ENCODE peak calls at places on chromosomes 2 and 18, in six cellular contexts. Z, J, Y, K, L and B are unnamed samples. For H3K27me3 and H3K4me1, the result is how much of the 10 kb centered on the place peaks cover.

GRCh38 chr2:132623096-132623839 is 46.7 kb downstream of the LYPD1 start:
- DNase-seq in L (peak), K (no peak), Z (no peak), Y (no peak), J (no peak), B (no peak)

GRCh38 chr2:16869711-16870110 is 204.1 kb upstream of the CYRIA start:
- DNase-seq in Z (no peak), Y (no peak), K (no peak), L (no peak), J (no peak), B (no peak)

GRCh38 chr2:117537030-117537429 is 277.5 kb upstream of the DDX18 start:
- DNase-seq in L (no peak), J (peak), Y (peak), Z (no peak), K (no peak), B (no peak)

GRCh38 chr2:28591711-28592365 is 96.0 kb downstream of the PLB1 start:
- DNase-seq in Z (no peak), Y (no peak), J (no peak), K (no peak), L (no peak), B (peak)

GRCh38 chr2:63663013-63663864 is 74.5 kb downstream of the MDH1 start:
- DNase-seq in Y (peak), Z (no peak), L (peak), K (no peak), J (no peak), B (peak)

GRCh38 chr2:31812051-31812798 is 198.6 kb downstream of the MEMO1 start:
- DNase-seq in L (peak), Y (peak), K (no peak), J (no peak), Z (no peak), B (peak)

GRCh38 chr18:70490008-70490933 is 201.4 kb downstream of the SOCS6 start:
- DNase-seq in L (peak), K (peak), J (peak), Z (no peak), Y (peak), B (no peak)

GRCh38 chr2:136423516-136423996 is 305.6 kb upstream of the CXCR4 start:
- DNase-seq in J (peak), L (peak), Z (peak), K (peak), Y (peak), B (peak)

GRCh38 chr18:21703241-21703820 is 1.2 kb downstream of the ABHD3 start:
- DNase-seq in L (no peak), J (peak), Y (peak), K (no peak), Z (no peak), B (no peak)

GRCh38 chr18:30763913-30764350 is 278.6 kb downstream of the DSC3 start:
- DNase-seq in Z (no peak), J (peak), L (no peak), Y (peak), K (no peak), B (no peak)
- H3K4me3 ChIP-seq in Z (no peak), J (peak), L (no peak), Y (no peak), K (no peak), B (no peak)

DNA sequence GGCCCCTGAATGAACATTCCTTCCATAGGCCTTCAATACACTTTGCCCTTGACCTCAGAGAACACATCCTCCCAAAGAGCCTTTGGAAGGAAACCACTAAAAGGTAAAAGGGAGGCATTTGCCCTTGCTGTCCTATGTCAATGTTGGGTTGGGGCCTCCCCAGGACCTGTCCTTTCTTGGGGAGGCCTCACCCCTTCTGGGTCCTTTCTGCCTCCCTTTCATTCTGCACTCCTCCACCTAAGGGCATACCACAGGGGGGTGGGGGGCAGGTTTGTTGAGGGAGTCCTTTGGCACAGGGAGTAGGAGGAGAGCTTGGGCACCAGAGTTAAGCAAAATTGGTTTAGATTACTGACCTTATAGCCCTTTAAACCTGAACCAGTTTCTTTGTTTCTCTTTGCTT is 32.5 kb upstream of the ATP6V1B1 start:
- DNase-seq in J (no peak), K (no peak), L (no peak), Z (no peak), Y (no peak), B (no peak)
- H3K27me3 ChIP-seq in J (half or more), K (half or more), L (half or more), Z (half or more), Y (half or more), B (under half)

GRCh38 chr2:239303711-239304532 is 96.9 kb downstream of the HDAC4 start:
- DNase-seq in L (no peak), J (peak), Z (no peak), K (no peak), Y (no peak), B (peak)

GRCh38 chr2:239300242-239300641 is 100.6 kb downstream of the HDAC4 start:
- DNase-seq in L (no peak), K (no peak), Z (no peak), J (no peak), Y (no peak), B (no peak)

GRCh38 chr2:239300871-239301742 is 99.7 kb downstream of the HDAC4 start:
- DNase-seq in K (no peak), L (no peak), Y (no peak), J (peak), Z (no peak), B (peak)

GRCh38 chr2:239302808-239303557 is 97.8 kb downstream of the HDAC4 start:
- DNase-seq in L (no peak), K (no peak), Y (no peak), Z (peak), J (peak), B (peak)

GRCh38 chr2:239302083-239302807 is 98.6 kb downstream of the HDAC4 start:
- DNase-seq in J (peak), L (no peak), Z (no peak), K (no peak), Y (no peak), B (no peak)
- H3K4me1 ChIP-seq in J (under half), L (under half), Z (under half), K (under half), Y (under half), B (under half)

GRCh38 chr2:207473866-207474251 is 55.9 kb upstream of the CREB1 start:
- DNase-seq in Z (no peak), K (no peak), J (no peak), L (no peak), Y (no peak), B (no peak)

GRCh38 chr2:207472343-207473202 is 57.2 kb upstream of the CREB1 start:
- DNase-seq in Z (no peak), K (no peak), L (no peak), J (no peak), Y (no peak), B (no peak)

GRCh38 chr2:207473203-207473865 is 56.4 kb upstream of the CREB1 start:
- DNase-seq in K (peak), L (peak), Z (no peak), Y (peak), J (peak), B (no peak)

GRCh38 chr2:207475546-207475945 is 54.2 kb upstream of the CREB1 start:
- DNase-seq in L (no peak), Z (no peak), J (no peak), K (no peak), Y (no peak), B (no peak)

GRCh38 chr2:207474871-207475485 is 54.8 kb upstream of the CREB1 start:
- DNase-seq in L (peak), J (peak), K (peak), Z (no peak), Y (peak), B (no peak)
- H3K4me3 ChIP-seq in L (no peak), J (no peak), K (no peak), Z (no peak), Y (no peak), B (no peak)